ENCODE peak calls at places on chromosomes 1 and 21, in six cellular contexts. F, S, Q, D, X and J are unnamed samples.

GRCh38 chr21:35273331-35273730 is 224.2 kb upstream of the RUNX1 start:
- DNase-seq in F (peak), S (no peak), Q (no peak), D (no peak), X (no peak), J (no peak)

GRCh38 chr1:204583909-204584632 is 67.9 kb downstream of the MDM4 start:
- DNase-seq in F (no peak), S (no peak), Q (no peak), D (no peak), X (no peak), J (no peak)

GRCh38 chr1:214901718-214902117 is 180.8 kb upstream of the KCNK2 start:
- DNase-seq in F (no peak), S (peak), Q (no peak), D (no peak), X (no peak), J (no peak)

GRCh38 chr1:84377480-84378095 is 20.7 kb upstream of the DNASE2B start:
- DNase-seq in F (no peak), S (peak), Q (peak), D (no peak), X (no peak), J (no peak)

GRCh38 chr1:244865028-244865371 is 657 bp upstream of the HNRNPU start:
- DNase-seq in F (peak), S (no peak), Q (no peak), D (peak), X (no peak), J (peak)

GRCh38 chr1:47679301-47679751 is 241.5 kb downstream of the FOXD2 start:
- DNase-seq in F (no peak), S (peak), Q (no peak), D (peak), X (no peak), J (no peak)

GRCh38 chr1:22437573-22437972 is 14.1 kb upstream of the ZBTB40 start:
- DNase-seq in F (no peak), S (no peak), Q (no peak), D (no peak), X (no peak), J (no peak)

GRCh38 chr1:209513226-209513625 is 70.3 kb upstream of the CAMK1G start:
- DNase-seq in F (peak), S (peak), Q (no peak), D (peak), X (peak), J (no peak)

GRCh38 chr1:169485427-169486280 is at the start of gene SLC19A2:
- DNase-seq in F (peak), S (peak), Q (peak), D (peak), X (peak), J (peak)
- TF ChIP-seq CTCF in F (no peak), S (peak), Q (peak), D (peak), X (peak), J (no peak)

GRCh38 chr1:59020151-59020997 is 236.5 kb upstream of the JUN start:
- DNase-seq in F (peak), S (peak), Q (peak), D (no peak), X (peak), J (no peak)
- TF ChIP-seq CTCF in F (no peak), S (peak), Q (no peak), D (no peak), X (no peak), J (no peak)

GRCh38 chr1:3590951-3591865 is 20.1 kb downstream of the MEGF6 start:
- DNase-seq in F (no peak), S (no peak), Q (no peak), D (no peak), X (no peak), J (no peak)
- TF ChIP-seq CTCF in F (no peak), S (no peak), Q (no peak), D (no peak), X (no peak), J (no peak)

GRCh38 chr1:168637350-168637991 is 61.1 kb downstream of the XCL1 start:
- DNase-seq in F (no peak), S (peak), Q (no peak), D (peak), X (peak), J (no peak)
- TF ChIP-seq CTCF in F (peak), S (peak), Q (peak), D (peak), X (peak), J (peak)

DNA sequence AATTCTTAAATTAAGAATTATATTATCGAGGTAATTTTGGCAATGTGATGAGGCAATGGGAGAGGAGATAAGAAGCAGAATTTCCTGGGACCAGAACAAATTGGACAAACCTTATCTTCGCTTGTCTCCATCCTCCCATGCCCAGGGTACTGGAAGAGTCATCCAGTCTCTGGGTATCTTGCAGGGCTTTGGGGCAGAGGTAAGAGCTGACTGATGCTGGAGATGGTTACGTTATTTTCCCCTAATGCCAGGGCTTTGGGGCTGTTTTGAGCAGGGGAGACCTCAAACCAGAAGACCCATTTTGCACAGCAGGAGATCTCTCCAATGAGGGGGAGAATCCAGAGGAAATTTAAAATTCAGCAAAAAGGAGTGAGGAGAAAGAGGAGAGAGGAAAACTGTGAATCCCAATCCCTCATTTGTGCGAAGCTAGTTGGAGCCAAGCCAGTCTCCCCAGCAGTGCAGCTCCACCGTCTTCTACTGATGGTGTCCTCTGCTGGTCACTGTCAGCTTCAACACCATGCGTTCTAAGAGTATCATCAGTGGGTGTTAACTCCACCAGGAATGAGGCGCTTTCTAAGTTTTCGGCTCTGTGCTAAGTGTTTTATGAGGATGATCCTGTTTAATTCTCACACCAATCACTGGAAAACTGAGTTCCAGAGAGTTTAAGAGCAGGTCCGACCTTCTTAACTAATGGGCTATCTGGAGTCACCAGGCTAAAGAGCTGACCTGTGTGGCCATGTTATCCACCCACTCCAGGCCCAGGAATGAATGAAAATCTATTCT is 86.8 kb upstream of the CD34 start:
- DNase-seq in F (peak), S (peak), Q (no peak), D (peak), X (peak), J (peak)
- TF ChIP-seq CTCF in F (peak), S (peak), Q (peak), D (peak), X (peak), J (peak)

GRCh38 chr1:61842863-61843514 is 100.7 kb downstream of the PATJ start:
- DNase-seq in F (peak), S (peak), Q (no peak), D (no peak), X (no peak), J (no peak)
- TF ChIP-seq CTCF in F (no peak), S (peak), Q (peak), D (no peak), X (no peak), J (no peak)

DNA sequence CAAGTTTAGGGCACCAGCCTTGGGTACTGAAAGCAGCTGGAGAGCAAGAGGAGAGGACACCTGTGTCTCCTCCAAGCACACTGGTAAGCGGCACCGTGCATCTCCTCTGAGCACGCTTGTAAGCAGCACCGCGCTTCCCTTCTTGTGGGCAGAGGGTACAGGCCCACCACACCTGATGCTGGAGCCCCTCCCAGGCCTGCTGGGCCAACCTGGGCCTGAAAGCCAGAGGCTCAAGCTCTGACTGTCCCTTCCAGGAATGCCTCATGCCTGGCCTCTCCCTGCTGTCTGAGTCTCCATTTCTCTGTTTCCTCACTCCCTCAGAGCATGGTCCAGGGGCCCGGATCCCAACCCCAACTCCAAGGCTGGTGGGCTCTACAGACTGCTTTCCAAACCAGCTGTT is 25.9 kb downstream of the DMBX1 start:
- DNase-seq in F (no peak), S (no peak), Q (no peak), D (no peak), X (no peak), J (no peak)
- TF ChIP-seq CTCF in F (no peak), S (no peak), Q (no peak), D (no peak), X (no peak), J (no peak)

GRCh38 chr1:202961220-202961880 is 3.2 kb upstream of the ADIPOR1 start:
- DNase-seq in F (no peak), S (no peak), Q (no peak), D (no peak), X (no peak), J (no peak)

GRCh38 chr1:202958544-202959275 is 598 bp upstream of the ADIPOR1 start:
- DNase-seq in F (peak), S (no peak), Q (no peak), D (no peak), X (peak), J (no peak)

GRCh38 chr1:202959276-202959620 is 1.1 kb upstream of the ADIPOR1 start:
- DNase-seq in F (no peak), S (peak), Q (peak), D (no peak), X (no peak), J (no peak)

GRCh38 chr1:202954057-202954745 is 3.9 kb downstream of the ADIPOR1 start:
- DNase-seq in F (no peak), S (no peak), Q (no peak), D (no peak), X (no peak), J (no peak)

GRCh38 chr1:202957733-202958543 is at the start of gene ADIPOR1:
- DNase-seq in F (peak), S (peak), Q (peak), D (peak), X (peak), J (peak)
- TF ChIP-seq CTCF in F (no peak), S (no peak), Q (no peak), D (no peak), X (no peak), J (peak)

DNA sequence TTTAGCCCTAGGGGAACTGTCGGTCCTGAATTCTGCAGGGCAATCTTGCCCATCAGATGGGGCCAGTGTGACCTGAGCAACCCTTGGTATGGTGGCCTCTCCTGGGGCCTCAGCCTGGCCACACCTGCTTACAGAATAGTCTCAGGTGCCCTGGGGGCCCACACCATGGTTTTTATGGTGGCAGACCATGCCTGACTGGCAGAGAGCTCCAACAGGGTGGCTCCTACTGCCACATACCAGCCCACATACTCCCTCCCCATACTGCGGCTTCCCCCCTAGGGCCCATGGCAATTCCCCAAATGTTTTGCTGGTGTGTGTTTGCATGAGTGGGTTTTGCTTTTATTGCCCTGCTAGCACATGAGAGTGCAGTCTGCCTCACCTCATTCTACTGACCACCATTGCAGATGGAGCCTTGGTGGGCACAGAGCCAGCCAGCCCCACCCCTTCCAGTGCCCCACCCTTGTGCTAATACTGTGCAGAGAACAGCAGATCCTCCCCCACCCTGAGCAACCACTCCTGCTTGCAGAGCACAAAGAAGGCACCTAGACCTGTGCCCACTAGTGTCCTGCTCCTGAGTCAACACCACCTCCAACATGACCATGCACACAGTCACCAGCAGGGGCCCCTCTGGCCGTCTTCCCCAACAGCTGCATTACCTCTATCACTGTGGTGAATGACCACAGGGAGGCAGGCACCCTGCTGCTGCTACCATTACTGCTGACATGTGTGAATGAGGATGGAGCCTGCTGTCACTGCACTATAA is 86.8 kb downstream of the GDAP2 start:
- DNase-seq in F (no peak), S (peak), Q (no peak), D (no peak), X (no peak), J (no peak)
- TF ChIP-seq CTCF in F (no peak), S (peak), Q (no peak), D (no peak), X (no peak), J (no peak)

DNA sequence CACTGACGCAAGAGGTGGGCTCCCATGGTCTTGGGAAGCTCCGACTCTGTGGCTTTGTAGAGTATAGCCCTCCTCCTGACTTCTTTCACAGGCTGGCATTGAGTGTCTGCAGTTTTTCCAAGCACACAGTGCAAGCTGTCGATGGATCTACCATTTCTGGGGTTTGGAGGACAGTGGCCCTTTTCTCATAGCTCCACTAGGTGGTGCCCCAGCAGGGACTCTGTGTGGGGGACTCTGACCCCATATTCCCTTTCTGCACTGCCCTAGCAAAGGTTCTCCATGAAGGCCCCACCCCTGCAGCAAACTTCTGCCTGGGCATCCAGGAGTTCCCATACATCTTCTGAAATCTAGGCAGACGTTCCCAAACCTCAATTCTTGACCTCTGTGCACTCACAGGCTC is 236.2 kb downstream of the COL11A1 start:
- DNase-seq in F (no peak), S (no peak), Q (no peak), D (no peak), X (no peak), J (no peak)
- TF ChIP-seq CTCF in F (no peak), S (peak), Q (no peak), D (no peak), X (peak), J (no peak)